ENCODE peak calls at places on chromosomes 5 and 9, in six cellular contexts. One of them, this sample, is unnamed.

GRCh38 chr9:123647145-123647544 is 282.8 kb downstream of the DENND1A start:
- DNase-seq in IMR-90: no peak
- DNase-seq in GM12878: no peak
- DNase-seq in HepG2: no peak
- DNase-seq in A549: no peak
- DNase-seq in K562: no peak
- DNase-seq in this sample: no peak

GRCh38 chr9:113541019-113541900 is 77.7 kb downstream of the RGS3 start:
- DNase-seq in GM12878: no peak
- DNase-seq in K562: peak
- DNase-seq in HepG2: peak
- DNase-seq in A549: peak
- DNase-seq in IMR-90: peak
- DNase-seq in this sample: peak

GRCh38 chr9:125551781-125552180 is 155.2 kb downstream of the MAPKAP1 start:
- DNase-seq in HepG2: no peak
- DNase-seq in A549: no peak
- DNase-seq in IMR-90: no peak
- DNase-seq in K562: no peak
- DNase-seq in GM12878: no peak
- DNase-seq in this sample: no peak

GRCh38 chr9:30925635-30926034 is 1458.8 kb upstream of the ACO1 start:
- DNase-seq in A549: no peak
- DNase-seq in GM12878: no peak
- DNase-seq in K562: no peak
- DNase-seq in IMR-90: no peak
- DNase-seq in HepG2: no peak
- DNase-seq in this sample: no peak

GRCh38 chr9:121783523-121784507 is 132.4 kb downstream of the DAB2IP start:
- DNase-seq in HepG2: no peak
- DNase-seq in A549: no peak
- DNase-seq in GM12878: no peak
- DNase-seq in K562: no peak
- DNase-seq in IMR-90: no peak
- DNase-seq in this sample: no peak

GRCh38 chr9:127923046-127923445 is 6.2 kb upstream of the ST6GALNAC4 start:
- DNase-seq in GM12878: no peak
- DNase-seq in K562: peak
- DNase-seq in A549: no peak
- DNase-seq in HepG2: no peak
- DNase-seq in IMR-90: no peak
- DNase-seq in this sample: no peak

GRCh38 chr5:116518423-116518822 is 56.2 kb downstream of the SEMA6A start:
- DNase-seq in A549: no peak
- DNase-seq in IMR-90: no peak
- DNase-seq in GM12878: no peak
- DNase-seq in HepG2: no peak
- DNase-seq in K562: no peak
- DNase-seq in this sample: no peak

GRCh38 chr5:141223112-141223783 is at the start of gene PCDHB14:
- DNase-seq in HepG2: peak
- DNase-seq in K562: peak
- DNase-seq in GM12878: no peak
- DNase-seq in IMR-90: peak
- DNase-seq in A549: no peak
- DNase-seq in this sample: peak

GRCh38 chr9:1637401-1637800 is 377.7 kb upstream of the SMARCA2 start:
- DNase-seq in A549: no peak
- DNase-seq in K562: no peak
- DNase-seq in GM12878: no peak
- DNase-seq in IMR-90: no peak
- DNase-seq in HepG2: no peak
- DNase-seq in this sample: no peak

GRCh38 chr9:126581893-126582292 is 31.8 kb upstream of the LMX1B start:
- DNase-seq in GM12878: no peak
- DNase-seq in HepG2: no peak
- DNase-seq in A549: no peak
- DNase-seq in K562: no peak
- DNase-seq in IMR-90: no peak
- DNase-seq in this sample: no peak

GRCh38 chr5:171961117-171961516 is 45.3 kb downstream of the FBXW11 start:
- DNase-seq in GM12878: peak
- DNase-seq in HepG2: no peak
- DNase-seq in K562: no peak
- DNase-seq in IMR-90: no peak
- DNase-seq in A549: no peak
- DNase-seq in this sample: no peak

GRCh38 chr9:136545065-136545965 is 533 bp downstream of the NOTCH1 start:
- DNase-seq in K562: peak
- DNase-seq in GM12878: no peak
- DNase-seq in IMR-90: no peak
- DNase-seq in A549: no peak
- DNase-seq in HepG2: no peak
- DNase-seq in this sample: no peak

GRCh38 chr9:38142201-38142600 is 73.2 kb upstream of the SHB start:
- DNase-seq in A549: no peak
- DNase-seq in HepG2: no peak
- DNase-seq in K562: no peak
- DNase-seq in GM12878: no peak
- DNase-seq in IMR-90: peak
- DNase-seq in this sample: no peak

GRCh38 chr5:142605649-142606048 is 80.2 kb downstream of the FGF1 start:
- DNase-seq in GM12878: no peak
- DNase-seq in K562: no peak
- DNase-seq in HepG2: no peak
- DNase-seq in A549: no peak
- DNase-seq in IMR-90: peak
- DNase-seq in this sample: no peak

GRCh38 chr5:106521701-106522100 is 1149.0 kb downstream of the EFNA5 start:
- DNase-seq in IMR-90: peak
- DNase-seq in GM12878: no peak
- DNase-seq in K562: no peak
- DNase-seq in A549: peak
- DNase-seq in HepG2: no peak
- DNase-seq in this sample: no peak

GRCh38 chr9:109010676-109011655 is 2.3 kb downstream of the CTNNAL1 start:
- DNase-seq in A549: peak
- DNase-seq in GM12878: no peak
- DNase-seq in K562: peak
- DNase-seq in IMR-90: peak
- DNase-seq in HepG2: peak
- DNase-seq in this sample: no peak

GRCh38 chr5:179304466-179304865 is 40.8 kb downstream of the ADAMTS2 start:
- DNase-seq in IMR-90: peak
- DNase-seq in K562: no peak
- DNase-seq in A549: no peak
- DNase-seq in HepG2: no peak
- DNase-seq in GM12878: no peak
- DNase-seq in this sample: no peak

GRCh38 chr9:106954974-106955850 is 92.2 kb downstream of the ZNF462 start:
- DNase-seq in IMR-90: no peak
- DNase-seq in A549: no peak
- DNase-seq in GM12878: no peak
- DNase-seq in HepG2: no peak
- DNase-seq in K562: no peak
- DNase-seq in this sample: no peak

GRCh38 chr9:96618209-96619108 is 1.2 kb downstream of the CDC14B start:
- DNase-seq in GM12878: no peak
- DNase-seq in IMR-90: peak
- DNase-seq in HepG2: peak
- DNase-seq in A549: peak
- DNase-seq in K562: peak
- DNase-seq in this sample: peak

GRCh38 chr5:158245513-158245912 is 386.6 kb upstream of the CLINT1 start:
- DNase-seq in GM12878: no peak
- DNase-seq in IMR-90: no peak
- DNase-seq in A549: no peak
- DNase-seq in K562: no peak
- DNase-seq in HepG2: no peak
- DNase-seq in this sample: no peak

GRCh38 chr5:154103223-154103622 is 64.5 kb downstream of the MFAP3 start:
- DNase-seq in GM12878: no peak
- DNase-seq in A549: no peak
- DNase-seq in K562: no peak
- DNase-seq in IMR-90: no peak
- DNase-seq in HepG2: no peak
- DNase-seq in this sample: no peak

GRCh38 chr5:179259731-179260323 is 85.4 kb downstream of the ADAMTS2 start:
- DNase-seq in GM12878: no peak
- DNase-seq in A549: no peak
- DNase-seq in IMR-90: no peak
- DNase-seq in K562: no peak
- DNase-seq in HepG2: no peak
- DNase-seq in this sample: no peak

GRCh38 chr5:142966146-142966455 is 195.9 kb downstream of the ARHGAP26 start:
- DNase-seq in HepG2: no peak
- DNase-seq in GM12878: no peak
- DNase-seq in A549: no peak
- DNase-seq in K562: no peak
- DNase-seq in IMR-90: no peak
- DNase-seq in this sample: no peak

GRCh38 chr5:5178121-5178520 is 38.0 kb downstream of the ADAMTS16 start:
- DNase-seq in GM12878: no peak
- DNase-seq in K562: no peak
- DNase-seq in HepG2: peak
- DNase-seq in IMR-90: no peak
- DNase-seq in A549: peak
- DNase-seq in this sample: no peak

DNA sequence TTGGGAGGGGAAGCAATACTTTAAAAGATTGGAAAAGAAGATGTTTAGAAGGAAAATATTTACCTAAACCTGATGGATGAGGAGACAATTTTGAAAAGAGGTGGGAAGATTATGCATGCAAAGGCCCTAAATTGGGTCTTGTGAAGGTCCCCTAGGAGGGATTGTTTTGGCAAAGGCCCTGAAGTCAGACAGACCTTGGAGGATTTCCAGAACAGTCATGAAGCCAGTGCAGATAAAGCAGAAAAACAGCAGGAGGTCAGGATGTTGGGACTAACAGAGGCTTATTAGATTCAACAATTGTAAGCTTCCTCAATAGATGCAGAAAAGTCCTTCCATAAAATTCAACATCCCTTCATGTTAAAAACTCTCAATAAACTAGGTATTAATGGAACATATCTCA is 361.0 kb upstream of the CDH6 start:
- DNase-seq in GM12878: no peak
- DNase-seq in A549: no peak
- DNase-seq in HepG2: no peak
- DNase-seq in K562: no peak
- DNase-seq in IMR-90: no peak
- DNase-seq in this sample: no peak
- TF ChIP-seq BHLHE40 in GM12878: no peak
- TF ChIP-seq BHLHE40 in A549: no peak
- TF ChIP-seq BHLHE40 in HepG2: no peak
- TF ChIP-seq BHLHE40 in K562: no peak
- TF ChIP-seq BHLHE40 in IMR-90: no peak
- TF ChIP-seq BHLHE40 in this sample: no peak

GRCh38 chr5:65790371-65791163 is 68.6 kb downstream of the NLN start:
- DNase-seq in IMR-90: no peak
- DNase-seq in A549: no peak
- DNase-seq in HepG2: no peak
- DNase-seq in K562: no peak
- DNase-seq in GM12878: no peak
- DNase-seq in this sample: no peak
- TF ChIP-seq BHLHE40 in IMR-90: no peak
- TF ChIP-seq BHLHE40 in A549: no peak
- TF ChIP-seq BHLHE40 in HepG2: no peak
- TF ChIP-seq BHLHE40 in K562: no peak
- TF ChIP-seq BHLHE40 in GM12878: no peak
- TF ChIP-seq BHLHE40 in this sample: no peak

GRCh38 chr5:131413605-131414559 is 150.0 kb downstream of the CDC42SE2 start:
- DNase-seq in IMR-90: no peak
- DNase-seq in HepG2: no peak
- DNase-seq in GM12878: peak
- DNase-seq in A549: no peak
- DNase-seq in K562: no peak
- DNase-seq in this sample: no peak
- TF ChIP-seq BHLHE40 in IMR-90: no peak
- TF ChIP-seq BHLHE40 in HepG2: no peak
- TF ChIP-seq BHLHE40 in GM12878: no peak
- TF ChIP-seq BHLHE40 in A549: no peak
- TF ChIP-seq BHLHE40 in K562: no peak
- TF ChIP-seq BHLHE40 in this sample: no peak

DNA sequence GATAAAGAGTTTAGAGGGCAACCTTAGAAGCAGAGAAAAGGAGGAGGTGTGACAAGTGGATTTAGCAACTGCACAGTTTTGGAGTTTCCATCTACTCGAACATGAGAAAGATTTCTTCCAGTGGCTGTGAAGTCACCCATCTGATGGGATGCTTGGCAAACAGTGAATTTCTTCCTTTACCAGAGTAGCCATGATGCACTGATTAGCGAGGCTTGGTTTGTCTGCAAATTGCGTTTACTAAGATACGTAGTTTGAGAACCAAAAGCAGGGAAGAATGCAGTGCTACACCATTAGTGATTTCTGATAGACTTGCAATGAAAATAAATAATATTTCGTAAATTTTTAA is 813 bp upstream of the STARD4 start:
- DNase-seq in HepG2: no peak
- DNase-seq in K562: no peak
- DNase-seq in GM12878: no peak
- DNase-seq in IMR-90: no peak
- DNase-seq in A549: no peak
- DNase-seq in this sample: no peak
- TF ChIP-seq BHLHE40 in HepG2: no peak
- TF ChIP-seq BHLHE40 in K562: no peak
- TF ChIP-seq BHLHE40 in GM12878: no peak
- TF ChIP-seq BHLHE40 in IMR-90: no peak
- TF ChIP-seq BHLHE40 in A549: no peak
- TF ChIP-seq BHLHE40 in this sample: no peak

DNA sequence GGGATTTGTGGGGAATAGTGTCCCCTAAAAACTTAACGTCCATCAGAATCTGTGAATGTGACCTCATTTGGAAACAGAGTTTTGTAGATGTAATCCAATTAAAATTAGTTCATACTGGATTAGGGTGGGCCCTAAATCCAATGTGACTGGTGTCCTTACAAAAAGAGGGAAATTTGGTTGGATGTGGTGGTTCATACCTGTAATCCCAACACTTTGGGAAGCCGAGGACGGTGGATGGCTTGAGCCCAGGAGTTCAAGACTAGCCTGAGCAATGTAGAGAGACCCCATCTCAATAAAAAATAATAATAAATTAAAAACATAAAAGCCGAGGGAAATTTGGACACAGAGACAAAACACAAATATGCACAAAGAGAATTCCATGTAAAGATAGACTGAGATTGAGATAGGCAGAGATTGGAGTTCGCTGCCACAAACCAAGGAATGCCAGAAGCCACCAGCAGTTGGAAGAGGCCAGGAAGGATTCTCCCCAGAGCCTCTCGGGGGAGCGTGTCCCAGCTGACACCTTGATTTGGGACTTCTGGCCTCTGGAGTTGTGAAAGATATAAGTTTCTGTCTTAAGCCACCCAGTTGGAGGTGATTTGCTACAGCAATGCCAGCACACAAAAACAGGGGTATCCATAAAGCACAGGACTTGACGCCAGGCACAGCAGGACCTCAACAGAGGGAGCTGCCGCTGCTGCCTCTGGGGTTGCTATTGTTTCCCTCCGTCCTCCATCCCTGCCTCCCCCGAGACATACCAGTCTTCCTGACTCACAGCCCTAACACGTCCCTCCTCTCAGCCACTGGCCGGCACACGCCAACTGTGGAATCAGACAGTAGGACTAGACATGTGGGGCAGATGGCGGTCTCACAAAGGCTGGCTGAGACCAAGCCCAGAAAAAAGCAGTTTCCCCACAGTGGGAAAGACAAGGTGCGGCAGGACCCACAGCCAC is 73.8 kb upstream of the IL17B start:
- DNase-seq in A549: no peak
- DNase-seq in GM12878: no peak
- DNase-seq in IMR-90: peak
- DNase-seq in HepG2: peak
- DNase-seq in K562: no peak
- DNase-seq in this sample: no peak
- TF ChIP-seq BHLHE40 in A549: no peak
- TF ChIP-seq BHLHE40 in GM12878: no peak
- TF ChIP-seq BHLHE40 in IMR-90: peak
- TF ChIP-seq BHLHE40 in HepG2: peak
- TF ChIP-seq BHLHE40 in K562: no peak
- TF ChIP-seq BHLHE40 in this sample: no peak